ENCODE peak calls at places on chromosomes 1 and 21, in five cellular contexts. J is GM23338, A is neural progenitor cell, R is MM.1S, B is hepatocyte. Z is an unnamed sample.

GRCh38 chr1:75672528-75673393 is 51.7 kb upstream of the ACADM start:
- DNase-seq in R (peak; percentile 26), A (peak; percentile 19), J (peak; percentile 68), B (peak; percentile 57), Z (peak; percentile 90)

GRCh38 chr1:14778882-14779594 is 180.6 kb downstream of the KAZN start:
- DNase-seq in R (peak; percentile 73), B (peak; percentile 46), J (peak; percentile 85), A (peak; percentile 84), Z (peak; percentile 48)

GRCh38 chr21:42513151-42513984 is at the start of gene SLC37A1:
- DNase-seq in A (peak; percentile 65), B (peak; percentile 77), J (peak; percentile 73), R (peak; percentile 32), Z (peak; percentile 36)

GRCh38 chr1:9204156-9204720 is 30.3 kb upstream of the H6PD start:
- DNase-seq in R (no peak), B (no peak), A (no peak), J (no peak), Z (no peak)

GRCh38 chr1:38353956-38354355 is 307.4 kb upstream of the POU3F1 start:
- DNase-seq in B (no peak), A (no peak), R (no peak), J (no peak), Z (no peak)

GRCh38 chr1:3691421-3692204 is 39.3 kb downstream of the TP73 start:
- DNase-seq in J (no peak), B (no peak), A (no peak), R (no peak), Z (no peak)

GRCh38 chr1:48341221-48341620 is 118.7 kb downstream of the SLC5A9 start:
- DNase-seq in R (no peak), B (no peak), A (no peak), J (no peak), Z (peak; percentile 36)

GRCh38 chr21:42521805-42522204 is 8.2 kb downstream of the SLC37A1 start:
- DNase-seq in J (no peak), B (no peak), A (no peak), R (no peak), Z (no peak)

GRCh38 chr1:11473635-11474034 is 5.3 kb upstream of the DISP3 start:
- DNase-seq in J (peak; percentile 80), B (peak; percentile 26), R (peak; percentile 52), A (peak; percentile 85), Z (peak; percentile 32)

GRCh38 chr1:29247044-29247443 is 10.7 kb downstream of the PTPRU start:
- DNase-seq in A (no peak), J (no peak), B (no peak), R (no peak), Z (no peak)

GRCh38 chr1:159076438-159076752 is 171 bp downstream of the AIM2 start:
- DNase-seq in J (no peak), A (no peak), R (no peak), B (no peak), Z (no peak)

GRCh38 chr1:9687876-9688582 is 36.5 kb downstream of the PIK3CD start:
- DNase-seq in R (peak; percentile 8), B (peak; percentile 38), A (peak; percentile 62), J (peak; percentile 67), Z (peak; percentile 71)

GRCh38 chr1:52706136-52706670 is 8.1 kb upstream of the COA7 start:
- DNase-seq in B (no peak), R (no peak), A (no peak), J (peak; percentile 33), Z (no peak)

GRCh38 chr1:114330451-114330983 is 176.8 kb upstream of the SYT6 start:
- DNase-seq in B (no peak), J (no peak), A (no peak), R (no peak), Z (no peak)

GRCh38 chr1:55194851-55195250 is 20.3 kb downstream of the USP24 start:
- DNase-seq in J (no peak), A (no peak), R (no peak), B (no peak), Z (no peak)

GRCh38 chr1:41955461-41956159 is 36.9 kb upstream of the HIVEP3 start:
- DNase-seq in A (peak; percentile 43), J (no peak), R (peak; percentile 65), B (peak; percentile 25), Z (peak; percentile 94)

GRCh38 chr1:234154320-234155251 is 218.7 kb upstream of the COA6 start:
- DNase-seq in B (peak; percentile 77), A (peak; percentile 84), J (peak; percentile 95), R (peak; percentile 76), Z (peak; percentile 82)

GRCh38 chr1:200429221-200429751 is 19.4 kb upstream of the ZNF281 start:
- DNase-seq in A (no peak), R (no peak), J (no peak), B (no peak), Z (peak; percentile 79)

GRCh38 chr1:228274452-228275153 is 66.8 kb downstream of the OBSCN start:
- DNase-seq in R (no peak), B (no peak), A (no peak), J (peak; percentile 36), Z (no peak)

GRCh38 chr1:229022595-229023350 is 248.1 kb upstream of the RAB4A start:
- DNase-seq in B (no peak), R (no peak), A (no peak), J (no peak), Z (no peak)

GRCh38 chr21:45575993-45576837 is 34.0 kb upstream of the SLC19A1 start:
- DNase-seq in B (no peak), R (no peak), A (no peak), J (no peak), Z (no peak)

GRCh38 chr1:2528016-2528415 is 1.6 kb upstream of the PANK4 start:
- DNase-seq in J (no peak), A (no peak), R (no peak), B (no peak), Z (no peak)

GRCh38 chr1:80064524-80064923 is 1058.0 kb upstream of the ADGRL4 start:
- DNase-seq in R (no peak), A (no peak), J (no peak), B (no peak), Z (peak; percentile 9)

DNA sequence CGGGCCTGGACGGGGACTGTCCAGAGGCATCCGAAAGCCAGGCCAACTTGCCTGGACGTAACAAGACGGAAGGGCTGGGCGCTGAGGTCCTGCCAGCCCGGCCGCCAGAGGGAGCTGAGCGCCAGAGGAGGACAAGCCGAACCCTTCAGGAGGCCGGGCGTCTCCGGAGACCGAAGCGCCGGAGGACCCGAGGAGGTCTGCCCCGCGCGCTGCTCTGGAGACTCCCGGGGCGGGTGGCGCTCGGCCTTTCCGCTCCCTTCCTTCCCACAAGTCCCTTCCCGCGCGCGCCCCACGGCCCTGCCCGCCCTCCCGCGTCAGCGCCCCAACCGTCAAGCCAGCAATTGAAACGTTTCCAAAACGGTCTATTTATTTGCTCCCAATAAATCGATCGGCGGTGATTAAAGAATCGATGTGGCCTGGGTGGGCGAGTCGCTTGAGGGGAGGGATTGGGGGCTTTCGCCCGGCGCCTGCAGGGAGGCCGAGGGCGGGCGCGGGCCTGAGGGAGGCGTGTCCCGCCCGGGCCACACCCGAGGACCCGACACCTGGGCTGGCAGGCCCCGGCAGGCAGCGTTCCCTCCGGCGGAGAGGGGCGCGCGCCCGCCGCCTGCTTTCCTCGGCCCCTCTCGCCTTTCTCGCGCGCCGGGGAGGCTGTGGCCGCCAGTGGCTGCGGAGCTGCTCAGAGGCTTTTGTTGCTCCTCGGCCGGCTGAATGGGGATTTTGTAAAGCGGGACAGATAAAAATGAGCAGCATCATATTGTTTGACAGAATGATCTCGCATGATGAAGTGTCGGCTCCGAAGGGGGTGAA is 5.2 kb upstream of the FOXD3 start:
- DNase-seq in J (peak; percentile 98), B (peak; percentile 77), A (peak; percentile 91), R (peak; percentile 92), Z (peak; percentile 70)
- TF ChIP-seq EZH2 in J (no peak), B (no peak), A (peak; percentile 81), R (no peak), Z (peak; percentile 49)

DNA sequence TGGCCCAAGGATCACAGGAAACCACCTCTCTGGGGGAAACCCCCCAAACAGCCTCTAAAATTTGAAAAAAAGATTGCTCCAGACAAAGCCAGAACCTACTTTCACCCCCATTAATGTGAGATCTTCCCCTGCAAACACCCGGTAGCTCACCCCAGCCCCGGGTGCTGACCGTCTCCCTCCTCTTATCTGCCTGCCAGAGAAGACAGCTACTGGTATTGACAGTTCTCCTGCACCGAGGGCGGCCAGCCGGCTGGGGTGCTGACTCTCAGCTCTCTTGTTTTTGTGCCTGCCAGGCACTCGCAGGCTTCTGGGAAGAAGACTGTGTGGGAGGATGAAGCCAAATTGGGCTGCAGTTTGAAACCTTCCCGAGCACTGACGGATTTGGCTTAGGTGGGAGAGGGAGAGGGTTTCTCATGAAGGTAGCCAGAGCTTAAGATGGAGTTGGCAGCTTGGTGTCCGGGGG is 48.2 kb downstream of the RASSF5 start:
- DNase-seq in B (peak; percentile 27), J (peak; percentile 9), R (peak; percentile 82), A (peak; percentile 44), Z (peak; percentile 46)
- H3K4me2 ChIP-seq in B (no peak overlapping the region), J (no peak overlapping the region), R (peak overlapping the region; percentile 90), A (no peak overlapping the region), Z (no peak overlapping the region)

GRCh38 chr1:211735208-211736170 is 60.1 kb upstream of the NEK2 start:
- DNase-seq in A (no peak), B (peak; percentile 83), J (no peak), R (no peak), Z (peak; percentile 95)

GRCh38 chr1:211732276-211732571 is 56.8 kb upstream of the NEK2 start:
- DNase-seq in J (no peak), R (no peak), A (no peak), B (no peak), Z (no peak)

GRCh38 chr1:211736351-211736915 is 61.0 kb upstream of the NEK2 start:
- DNase-seq in B (no peak), J (no peak), R (no peak), A (no peak), Z (peak; percentile 33)

GRCh38 chr1:211734359-211734758 is 58.9 kb upstream of the NEK2 start:
- DNase-seq in J (no peak), A (no peak), B (peak; percentile 37), R (no peak), Z (no peak)

DNA sequence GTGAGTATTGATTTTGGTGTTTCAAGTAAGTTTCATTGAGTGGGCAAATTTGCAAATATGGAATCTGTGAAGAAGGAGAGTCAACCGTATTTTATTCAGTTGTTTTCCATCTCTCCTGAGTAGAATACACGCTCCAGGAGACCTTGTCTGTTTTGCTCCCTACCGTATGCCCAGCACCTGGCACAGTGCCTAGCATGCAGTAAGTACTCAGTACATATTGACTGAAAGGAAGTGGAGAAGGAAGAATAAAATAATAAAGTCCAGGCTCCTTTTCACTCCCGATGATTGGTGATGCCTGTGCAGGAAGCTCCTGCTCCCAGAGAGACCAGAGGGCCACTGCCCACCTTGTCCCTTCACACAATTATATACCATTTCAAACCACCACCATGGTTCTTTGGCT is 59.4 kb upstream of the NEK2 start:
- DNase-seq in A (no peak), R (no peak), J (no peak), B (no peak), Z (no peak)
- TF ChIP-seq EZH2phosphoT487 in A (no peak), R (no peak), J (no peak), B (no peak), Z (no peak)

DNA sequence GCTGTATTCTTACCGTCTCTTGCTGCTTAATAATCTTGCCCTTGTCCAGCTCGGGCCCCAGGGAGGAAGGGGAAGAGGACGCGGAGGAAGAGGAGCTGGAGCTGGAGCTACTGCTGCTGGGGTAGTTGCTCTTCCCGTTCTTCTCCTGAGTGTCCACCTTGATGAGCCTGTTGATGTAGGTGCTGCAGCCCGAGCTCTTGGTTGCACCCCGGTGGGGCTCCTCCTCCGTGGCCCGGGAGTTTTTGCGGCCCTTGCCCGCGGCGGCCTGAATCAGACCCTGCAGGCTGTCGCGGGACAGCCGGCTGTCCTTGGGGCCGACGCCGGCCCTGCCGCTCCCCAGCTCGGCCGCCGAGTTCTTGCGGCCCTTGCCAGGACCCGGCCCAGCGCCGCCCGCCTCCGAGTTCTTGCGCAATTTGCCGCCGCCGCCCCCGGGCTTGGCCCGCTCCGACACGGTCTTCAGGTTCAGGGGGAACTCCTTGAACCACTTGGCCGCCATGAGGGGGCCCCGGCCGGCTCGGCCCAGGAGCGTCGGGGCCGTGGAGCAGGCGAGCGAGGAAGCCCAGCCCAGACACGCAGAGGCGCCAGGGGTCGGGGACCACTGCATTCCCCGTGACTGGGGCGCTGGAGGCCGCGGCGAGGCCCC is 475 bp upstream of the TDRD10 start:
- DNase-seq in J (peak; percentile 68), R (no peak), B (peak; percentile 48), A (peak; percentile 58), Z (peak; percentile 44)
- TF ChIP-seq EZH2 in J (peak; percentile 86), R (no peak), B (peak; percentile 98), A (peak; percentile 99), Z (peak; percentile 95)

Z was measured in GM23248.